ENCODE peak calls at places on chromosome 16, in nine cellular contexts. One of them, this sample, is unnamed.

GRCh38 chr16:79834720-79835119 is 234.2 kb upstream of the MAF start:
- DNase-seq in endodermal cell: no peak
- DNase-seq in HCT116: no peak
- DNase-seq in dorsolateral prefrontal cortex: no peak
- DNase-seq in CD4-positive, alpha-beta T cell: no peak
- DNase-seq in upper lobe of right lung: no peak
- DNase-seq in spleen: no peak
- DNase-seq in uterus: no peak
- DNase-seq in body of pancreas: no peak
- DNase-seq in this sample: no peak

GRCh38 chr16:89005201-89006035 is 28.4 kb upstream of the CBFA2T3 start:
- DNase-seq in HCT116: no peak
- DNase-seq in CD4-positive, alpha-beta T cell: no peak
- DNase-seq in dorsolateral prefrontal cortex: no peak
- DNase-seq in spleen: peak; percentile 65
- DNase-seq in endodermal cell: no peak
- DNase-seq in body of pancreas: no peak
- DNase-seq in uterus: no peak
- DNase-seq in upper lobe of right lung: no peak
- DNase-seq in this sample: no peak

GRCh38 chr16:89118361-89119061 is 24.9 kb downstream of the ACSF3 start:
- DNase-seq in CD4-positive, alpha-beta T cell: no peak
- DNase-seq in endodermal cell: peak; percentile 67
- DNase-seq in uterus: no peak
- DNase-seq in upper lobe of right lung: peak; percentile 50
- DNase-seq in HCT116: no peak
- DNase-seq in body of pancreas: no peak
- DNase-seq in dorsolateral prefrontal cortex: no peak
- DNase-seq in spleen: peak; percentile 73
- DNase-seq in this sample: peak; percentile 75

GRCh38 chr16:3020247-3020603 is at the start of gene TNFRSF12A:
- DNase-seq in dorsolateral prefrontal cortex: no peak
- DNase-seq in uterus: peak; percentile 80
- DNase-seq in CD4-positive, alpha-beta T cell: peak; percentile 56
- DNase-seq in upper lobe of right lung: peak; percentile 91
- DNase-seq in HCT116: peak; percentile 49
- DNase-seq in body of pancreas: peak; percentile 86
- DNase-seq in endodermal cell: peak; percentile 91
- DNase-seq in spleen: peak; percentile 94
- DNase-seq in this sample: peak; percentile 78

GRCh38 chr16:88376053-88376834 is 6.5 kb upstream of the ZNF469 start:
- DNase-seq in CD4-positive, alpha-beta T cell: no peak
- DNase-seq in body of pancreas: no peak
- DNase-seq in dorsolateral prefrontal cortex: no peak
- DNase-seq in uterus: no peak
- DNase-seq in endodermal cell: no peak
- DNase-seq in HCT116: no peak
- DNase-seq in upper lobe of right lung: peak; percentile 53
- DNase-seq in spleen: peak; percentile 38
- DNase-seq in this sample: no peak

GRCh38 chr16:1309888-1310831 is 724 bp downstream of the UBE2I start:
- DNase-seq in HCT116: no peak
- DNase-seq in CD4-positive, alpha-beta T cell: peak; percentile 37
- DNase-seq in spleen: peak; percentile 93
- DNase-seq in upper lobe of right lung: peak; percentile 87
- DNase-seq in endodermal cell: no peak
- DNase-seq in uterus: peak; percentile 74
- DNase-seq in dorsolateral prefrontal cortex: no peak
- DNase-seq in body of pancreas: peak; percentile 53
- DNase-seq in this sample: peak; percentile 66

GRCh38 chr16:68420366-68420765 is 27.9 kb downstream of the SMPD3 start:
- DNase-seq in endodermal cell: peak; percentile 85
- DNase-seq in upper lobe of right lung: no peak
- DNase-seq in CD4-positive, alpha-beta T cell: no peak
- DNase-seq in uterus: no peak
- DNase-seq in HCT116: no peak
- DNase-seq in body of pancreas: no peak
- DNase-seq in spleen: no peak
- DNase-seq in dorsolateral prefrontal cortex: no peak
- DNase-seq in this sample: no peak

GRCh38 chr16:74760007-74760767 is 14.4 kb downstream of the FA2H start:
- DNase-seq in uterus: no peak
- DNase-seq in spleen: peak; percentile 38
- DNase-seq in dorsolateral prefrontal cortex: no peak
- DNase-seq in body of pancreas: no peak
- DNase-seq in endodermal cell: no peak
- DNase-seq in HCT116: no peak
- DNase-seq in upper lobe of right lung: peak; percentile 43
- DNase-seq in CD4-positive, alpha-beta T cell: no peak
- DNase-seq in this sample: no peak

GRCh38 chr16:69241911-69242310 is 54.9 kb downstream of the SNTB2 start:
- DNase-seq in uterus: no peak
- DNase-seq in spleen: no peak
- DNase-seq in dorsolateral prefrontal cortex: no peak
- DNase-seq in upper lobe of right lung: no peak
- DNase-seq in body of pancreas: no peak
- DNase-seq in endodermal cell: no peak
- DNase-seq in CD4-positive, alpha-beta T cell: no peak
- DNase-seq in HCT116: no peak
- DNase-seq in this sample: no peak

GRCh38 chr16:85174871-85175723 is 62.8 kb upstream of the CIBAR2 start:
- DNase-seq in CD4-positive, alpha-beta T cell: no peak
- DNase-seq in HCT116: no peak
- DNase-seq in dorsolateral prefrontal cortex: no peak
- DNase-seq in spleen: no peak
- DNase-seq in uterus: no peak
- DNase-seq in upper lobe of right lung: no peak
- DNase-seq in endodermal cell: no peak
- DNase-seq in body of pancreas: no peak
- DNase-seq in this sample: no peak

GRCh38 chr16:85172465-85173071 is 60.3 kb upstream of the CIBAR2 start:
- DNase-seq in CD4-positive, alpha-beta T cell: no peak
- DNase-seq in spleen: no peak
- DNase-seq in dorsolateral prefrontal cortex: no peak
- DNase-seq in endodermal cell: peak; percentile 86
- DNase-seq in HCT116: peak; percentile 65
- DNase-seq in uterus: no peak
- DNase-seq in body of pancreas: peak; percentile 76
- DNase-seq in upper lobe of right lung: no peak
- DNase-seq in this sample: peak; percentile 80

GRCh38 chr16:85171809-85172464 is 59.7 kb upstream of the CIBAR2 start:
- DNase-seq in uterus: no peak
- DNase-seq in spleen: no peak
- DNase-seq in HCT116: no peak
- DNase-seq in CD4-positive, alpha-beta T cell: no peak
- DNase-seq in dorsolateral prefrontal cortex: no peak
- DNase-seq in body of pancreas: no peak
- DNase-seq in endodermal cell: no peak
- DNase-seq in upper lobe of right lung: no peak
- DNase-seq in this sample: no peak

GRCh38 chr16:85173981-85174751 is 61.9 kb upstream of the CIBAR2 start:
- DNase-seq in CD4-positive, alpha-beta T cell: no peak
- DNase-seq in uterus: no peak
- DNase-seq in upper lobe of right lung: no peak
- DNase-seq in endodermal cell: peak; percentile 70
- DNase-seq in dorsolateral prefrontal cortex: no peak
- DNase-seq in spleen: no peak
- DNase-seq in HCT116: peak; percentile 33
- DNase-seq in body of pancreas: peak; percentile 51
- DNase-seq in this sample: no peak

DNA sequence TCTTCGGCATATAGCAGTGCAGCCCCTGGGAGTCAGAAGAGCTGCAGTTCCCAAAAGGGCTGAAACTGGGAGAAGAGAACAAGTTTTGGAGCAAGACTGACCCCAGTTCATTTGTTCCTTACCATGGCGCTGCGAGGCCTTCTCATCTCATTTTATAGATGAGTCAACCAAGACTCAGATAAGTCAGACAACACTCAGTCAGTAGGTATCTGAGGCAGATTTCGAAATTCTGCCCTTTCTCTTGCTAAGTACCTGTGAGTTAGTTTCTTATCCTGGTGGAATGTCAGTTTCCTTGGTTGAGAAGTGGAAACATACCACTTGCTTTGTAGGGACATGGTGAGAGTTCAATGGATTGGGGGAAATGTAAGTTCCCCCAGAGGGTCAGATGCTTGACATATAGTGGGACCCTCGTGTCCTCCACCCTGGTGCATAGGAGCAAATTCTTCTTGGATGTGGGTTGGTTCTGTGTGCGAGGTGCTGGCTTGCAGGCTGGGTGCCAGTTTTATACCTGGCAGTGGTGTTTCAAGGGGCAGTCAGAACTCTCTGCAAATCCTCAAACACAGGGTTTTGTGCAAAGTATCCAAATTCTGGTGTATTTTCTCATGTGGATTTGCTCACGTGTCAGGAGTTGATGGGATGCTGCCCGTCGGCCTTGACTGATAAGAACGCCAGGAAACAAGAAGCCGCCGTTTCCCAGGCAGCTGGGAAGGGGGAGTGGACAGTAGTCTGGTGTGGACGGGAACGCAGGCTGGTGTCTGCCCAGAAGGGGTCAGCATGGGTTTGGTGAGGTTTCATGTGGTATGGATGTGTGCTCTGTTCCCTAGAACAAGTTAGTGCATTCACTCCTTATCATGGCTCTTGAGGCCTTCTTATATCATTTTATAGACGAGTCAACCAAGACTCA is 61.1 kb upstream of the CIBAR2 start:
- DNase-seq in HCT116: peak; percentile 34
- DNase-seq in endodermal cell: peak; percentile 70
- DNase-seq in dorsolateral prefrontal cortex: no peak
- DNase-seq in uterus: no peak
- DNase-seq in spleen: no peak
- DNase-seq in upper lobe of right lung: no peak
- DNase-seq in body of pancreas: no peak
- DNase-seq in CD4-positive, alpha-beta T cell: no peak
- DNase-seq in this sample: peak; percentile 92
- TF ChIP-seq CTCF in HCT116: peak; percentile 53
- TF ChIP-seq CTCF in endodermal cell: peak; percentile 60
- TF ChIP-seq CTCF in dorsolateral prefrontal cortex: no peak
- TF ChIP-seq CTCF in uterus: no peak
- TF ChIP-seq CTCF in spleen: no peak
- TF ChIP-seq CTCF in upper lobe of right lung: peak; percentile 19
- TF ChIP-seq CTCF in body of pancreas: no peak
- TF ChIP-seq CTCF in CD4-positive, alpha-beta T cell: no peak
- TF ChIP-seq CTCF in this sample: no peak

GRCh38 chr16:83631006-83631405 is 176.8 kb upstream of the HSBP1 start:
- DNase-seq in HCT116: no peak
- DNase-seq in spleen: no peak
- DNase-seq in upper lobe of right lung: no peak
- DNase-seq in uterus: no peak
- DNase-seq in endodermal cell: no peak
- DNase-seq in dorsolateral prefrontal cortex: no peak
- DNase-seq in CD4-positive, alpha-beta T cell: no peak
- DNase-seq in body of pancreas: no peak
- DNase-seq in this sample: no peak

GRCh38 chr16:83626204-83626603 is 181.6 kb upstream of the HSBP1 start:
- DNase-seq in CD4-positive, alpha-beta T cell: no peak
- DNase-seq in uterus: no peak
- DNase-seq in endodermal cell: no peak
- DNase-seq in HCT116: no peak
- DNase-seq in spleen: no peak
- DNase-seq in upper lobe of right lung: no peak
- DNase-seq in dorsolateral prefrontal cortex: no peak
- DNase-seq in body of pancreas: no peak
- DNase-seq in this sample: no peak

GRCh38 chr16:83626676-83627075 is 181.1 kb upstream of the HSBP1 start:
- DNase-seq in upper lobe of right lung: no peak
- DNase-seq in dorsolateral prefrontal cortex: no peak
- DNase-seq in body of pancreas: no peak
- DNase-seq in spleen: no peak
- DNase-seq in HCT116: no peak
- DNase-seq in uterus: no peak
- DNase-seq in endodermal cell: no peak
- DNase-seq in CD4-positive, alpha-beta T cell: no peak
- DNase-seq in this sample: no peak

GRCh38 chr16:83624436-83625120 is 183.2 kb upstream of the HSBP1 start:
- DNase-seq in upper lobe of right lung: no peak
- DNase-seq in dorsolateral prefrontal cortex: no peak
- DNase-seq in HCT116: no peak
- DNase-seq in body of pancreas: no peak
- DNase-seq in uterus: no peak
- DNase-seq in endodermal cell: no peak
- DNase-seq in CD4-positive, alpha-beta T cell: no peak
- DNase-seq in spleen: no peak
- DNase-seq in this sample: no peak

DNA sequence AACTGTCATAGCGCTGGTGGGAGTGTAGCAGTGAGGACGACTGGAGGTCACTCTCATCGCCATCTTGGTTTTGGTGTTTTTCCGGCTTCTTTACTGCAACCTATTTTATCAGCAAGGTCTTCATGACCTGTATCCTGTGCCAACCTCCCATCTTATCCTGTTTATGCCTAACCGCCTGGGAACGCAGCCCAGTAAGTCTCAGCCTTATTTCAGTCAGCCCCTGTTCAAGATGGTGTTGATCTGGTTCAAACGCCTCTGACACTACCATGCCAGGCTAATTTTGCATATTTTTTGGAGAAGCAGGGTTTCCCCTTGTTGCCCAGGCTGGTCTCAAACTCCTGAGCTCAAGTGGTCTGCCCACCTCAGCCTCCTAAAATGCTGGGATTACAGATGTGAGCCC is 179.8 kb upstream of the HSBP1 start:
- DNase-seq in dorsolateral prefrontal cortex: no peak
- DNase-seq in endodermal cell: no peak
- DNase-seq in HCT116: no peak
- DNase-seq in upper lobe of right lung: no peak
- DNase-seq in uterus: no peak
- DNase-seq in CD4-positive, alpha-beta T cell: no peak
- DNase-seq in spleen: no peak
- DNase-seq in body of pancreas: no peak
- DNase-seq in this sample: no peak
- H3K27ac ChIP-seq in dorsolateral prefrontal cortex: no peak overlapping the region
- H3K27ac ChIP-seq in endodermal cell: no peak overlapping the region
- H3K27ac ChIP-seq in HCT116: no peak overlapping the region
- H3K27ac ChIP-seq in upper lobe of right lung: no peak overlapping the region
- H3K27ac ChIP-seq in uterus: no peak overlapping the region
- H3K27ac ChIP-seq in CD4-positive, alpha-beta T cell: no peak overlapping the region
- H3K27ac ChIP-seq in spleen: no peak overlapping the region
- H3K27ac ChIP-seq in body of pancreas: no peak overlapping the region
- H3K27ac ChIP-seq in this sample: no peak overlapping the region

GRCh38 chr16:57863434-57864160 is 61.3 kb upstream of the KIFC3 start:
- DNase-seq in uterus: peak; percentile 52
- DNase-seq in CD4-positive, alpha-beta T cell: no peak
- DNase-seq in dorsolateral prefrontal cortex: peak; percentile 70
- DNase-seq in endodermal cell: peak; percentile 88
- DNase-seq in upper lobe of right lung: peak; percentile 71
- DNase-seq in body of pancreas: peak; percentile 85
- DNase-seq in HCT116: peak; percentile 45
- DNase-seq in spleen: no peak
- DNase-seq in this sample: peak; percentile 85
- TF ChIP-seq CTCF in uterus: peak; percentile 60
- TF ChIP-seq CTCF in CD4-positive, alpha-beta T cell: no peak
- TF ChIP-seq CTCF in dorsolateral prefrontal cortex: peak; percentile 89
- TF ChIP-seq CTCF in endodermal cell: peak; percentile 49
- TF ChIP-seq CTCF in upper lobe of right lung: peak; percentile 60
- TF ChIP-seq CTCF in body of pancreas: peak; percentile 77
- TF ChIP-seq CTCF in HCT116: peak; percentile 70
- TF ChIP-seq CTCF in spleen: peak; percentile 58
- TF ChIP-seq CTCF in this sample: peak; percentile 48

GRCh38 chr16:85202051-85202601 is 89.9 kb upstream of the CIBAR2 start:
- DNase-seq in spleen: peak; percentile 65
- DNase-seq in CD4-positive, alpha-beta T cell: no peak
- DNase-seq in upper lobe of right lung: no peak
- DNase-seq in HCT116: no peak
- DNase-seq in uterus: no peak
- DNase-seq in body of pancreas: no peak
- DNase-seq in endodermal cell: peak; percentile 68
- DNase-seq in dorsolateral prefrontal cortex: no peak
- DNase-seq in this sample: no peak
- H3K27ac ChIP-seq in spleen: no peak overlapping the region
- H3K27ac ChIP-seq in CD4-positive, alpha-beta T cell: no peak overlapping the region
- H3K27ac ChIP-seq in upper lobe of right lung: peak overlapping the region; percentile 63
- H3K27ac ChIP-seq in HCT116: no peak overlapping the region
- H3K27ac ChIP-seq in uterus: peak overlapping the region; percentile 68
- H3K27ac ChIP-seq in body of pancreas: peak overlapping the region; percentile 87
- H3K27ac ChIP-seq in endodermal cell: peak overlapping the region; percentile 88
- H3K27ac ChIP-seq in dorsolateral prefrontal cortex: no peak overlapping the region
- H3K27ac ChIP-seq in this sample: peak overlapping the region; percentile 68

This sample was measured in testis.